ENCODE peak calls at places on chromosomes 5 and 9, in four cellular contexts. X is AG04449, A is colonic mucosa, D is GM20000. B is an unnamed sample.

GRCh38 chr9:127569819-127570401 is 42.2 kb upstream of the STXBP1 start:
- DNase-seq in A (no peak), D (no peak), X (no peak), B (no peak)

GRCh38 chr9:137971477-137972138 is 94.0 kb downstream of the CACNA1B start:
- DNase-seq in X (no peak), A (no peak), D (no peak), B (no peak)

GRCh38 chr9:107007361-107007760 is 144.4 kb downstream of the ZNF462 start:
- DNase-seq in A (no peak), D (no peak), X (no peak), B (no peak)

GRCh38 chr9:128027166-128027539 is 40.0 kb downstream of the NAIF1 start:
- DNase-seq in D (no peak), X (no peak), A (no peak), B (no peak)

GRCh38 chr9:17521456-17521855 is 57.4 kb upstream of the SH3GL2 start:
- DNase-seq in A (no peak), D (no peak), X (no peak), B (no peak)

GRCh38 chr5:112682621-112683061 is 55.0 kb upstream of the APC start:
- DNase-seq in X (no peak), A (no peak), D (no peak), B (no peak)

GRCh38 chr9:128554155-128554862 is 1.9 kb downstream of the SPTAN1 start:
- DNase-seq in D (no peak), A (peak), X (no peak), B (no peak)

GRCh38 chr5:3778945-3779344 is 183.3 kb downstream of the IRX1 start:
- DNase-seq in D (no peak), X (no peak), A (no peak), B (no peak)

GRCh38 chr5:107277485-107278040 is 393.2 kb downstream of the EFNA5 start:
- DNase-seq in D (no peak), A (no peak), X (no peak), B (no peak)

GRCh38 chr5:423233-423565 is 19.8 kb upstream of the EXOC3 start:
- DNase-seq in X (no peak), D (no peak), A (no peak), B (no peak)

GRCh38 chr5:136084698-136085097 is 47.9 kb upstream of the SMAD5 start:
- DNase-seq in X (no peak), D (no peak), A (no peak), B (no peak)

GRCh38 chr9:33230756-33231691 is 8.9 kb upstream of the SPINK4 start:
- DNase-seq in A (no peak), X (no peak), D (no peak), B (no peak)

GRCh38 chr5:111749303-111750026 is 7.5 kb downstream of the NREP start:
- DNase-seq in X (no peak), D (no peak), A (no peak), B (no peak)

GRCh38 chr9:126016579-126017290 is 269.6 kb downstream of the PBX3 start:
- DNase-seq in A (no peak), D (no peak), X (no peak), B (no peak)

GRCh38 chr9:35599763-35600604 is 5.1 kb upstream of the TESK1 start:
- DNase-seq in X (no peak), D (no peak), A (no peak), B (no peak)

GRCh38 chr5:159819671-159820411 is 96.4 kb upstream of the ADRA1B start:
- DNase-seq in D (no peak), A (peak), X (no peak), B (no peak)

GRCh38 chr5:116009806-116010205 is 22.5 kb upstream of the ARL14EPL start:
- DNase-seq in A (no peak), D (no peak), X (no peak), B (no peak)

GRCh38 chr9:78601957-78602565 is 305.1 kb downstream of the PSAT1 start:
- DNase-seq in X (no peak), D (peak), A (no peak), B (peak)

GRCh38 chr5:23367863-23368262 is 139.5 kb upstream of the PRDM9 start:
- DNase-seq in X (no peak), A (no peak), D (no peak), B (no peak)

GRCh38 chr9:88807426-88807825 is 183.8 kb upstream of the S1PR3 start:
- DNase-seq in A (no peak), D (no peak), X (no peak), B (no peak)

GRCh38 chr9:129834489-129835127 is 467 bp downstream of the C9orf78 start:
- DNase-seq in A (peak), X (no peak), D (no peak), B (no peak)

DNA sequence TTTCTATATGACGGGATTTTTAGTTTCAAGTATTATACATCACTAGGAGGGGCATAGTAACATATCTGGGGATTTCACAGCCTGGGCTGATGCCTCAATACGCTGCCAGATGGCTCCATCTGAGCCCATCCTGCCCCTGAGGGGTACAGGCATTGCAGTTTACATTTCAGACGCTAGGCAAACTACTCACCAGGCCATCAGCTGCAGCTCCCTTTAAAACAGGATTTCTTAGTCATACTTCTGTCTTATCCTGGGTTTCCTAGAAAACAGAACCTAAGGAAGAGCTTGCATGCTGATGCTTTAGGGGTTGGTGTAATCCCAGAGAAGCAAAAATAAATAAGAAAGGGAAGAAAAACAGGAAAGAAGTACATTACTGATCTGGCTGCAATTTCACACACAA is 372.8 kb upstream of the PIK3R1 start:
- DNase-seq in D (no peak), X (no peak), A (no peak), B (peak)
- TF ChIP-seq CTCF in D (no peak), X (peak), A (no peak), B (peak)

GRCh38 chr5:42390115-42390514 is 33.1 kb upstream of the GHR start:
- DNase-seq in X (no peak), A (peak), D (no peak), B (no peak)
- TF ChIP-seq CTCF in X (no peak), A (no peak), D (no peak), B (no peak)

DNA sequence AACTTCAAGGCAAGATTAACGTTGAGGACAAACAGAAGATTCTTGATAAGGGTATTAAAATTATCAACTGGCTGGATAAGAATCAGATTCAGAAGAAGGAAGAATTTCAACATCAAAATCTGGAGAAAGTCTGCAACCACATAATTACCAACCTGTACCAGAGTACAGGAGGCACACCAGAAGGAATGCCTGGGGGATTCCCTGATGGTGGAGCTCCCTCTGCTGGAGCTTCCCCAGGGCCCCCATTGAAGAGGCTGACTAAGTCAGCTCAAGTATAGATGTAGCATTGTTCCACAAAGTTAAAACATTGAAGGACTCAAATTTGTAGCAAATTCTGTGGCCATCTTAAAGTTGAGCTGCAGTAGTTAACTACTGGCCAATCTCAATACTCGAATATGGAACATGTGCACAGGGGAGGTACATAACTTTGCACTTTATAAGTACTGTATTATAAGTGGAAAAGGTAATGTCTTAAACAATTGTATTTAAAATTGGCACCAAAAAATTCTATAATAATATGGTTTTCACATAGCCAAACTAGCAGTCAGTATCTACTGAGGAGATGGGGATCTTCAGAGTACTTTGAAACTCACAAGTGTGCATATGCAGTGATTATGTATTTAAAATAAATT is 237.5 kb downstream of the CHSY3 start:
- DNase-seq in X (no peak), A (no peak), D (peak), B (peak)
- TF ChIP-seq CTCF in X (peak), A (no peak), D (peak), B (peak)

GRCh38 chr5:106020889-106021288 is 1649.8 kb downstream of the EFNA5 start:
- DNase-seq in X (no peak), A (no peak), D (no peak), B (no peak)

GRCh38 chr5:106014262-106014661 is 1656.5 kb downstream of the EFNA5 start:
- DNase-seq in X (no peak), A (no peak), D (no peak), B (no peak)

GRCh38 chr5:106017243-106017857 is 1653.4 kb downstream of the EFNA5 start:
- DNase-seq in X (no peak), A (no peak), D (no peak), B (no peak)

DNA sequence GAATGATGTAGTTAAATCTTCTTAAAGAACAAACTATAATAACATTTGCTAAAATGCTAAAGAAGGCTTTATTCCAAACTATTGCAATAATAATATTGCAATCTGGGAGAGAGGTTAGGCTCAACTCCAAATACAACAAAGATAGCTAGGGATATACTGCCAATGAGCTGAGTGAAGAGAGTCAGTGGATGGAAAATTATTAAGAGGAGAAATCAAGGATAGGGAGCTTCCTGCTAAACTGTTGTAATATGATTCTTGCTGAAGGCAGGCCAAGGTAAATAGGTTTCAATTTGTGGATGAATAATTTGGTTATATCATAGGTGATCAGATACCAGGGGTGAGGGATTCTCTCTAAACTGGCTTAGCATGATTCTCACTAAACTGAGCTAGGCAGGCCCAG is 1651.5 kb downstream of the EFNA5 start:
- DNase-seq in X (no peak), A (no peak), D (no peak), B (no peak)
- TF ChIP-seq CTCF in X (no peak), A (no peak), D (no peak), B (no peak)

DNA sequence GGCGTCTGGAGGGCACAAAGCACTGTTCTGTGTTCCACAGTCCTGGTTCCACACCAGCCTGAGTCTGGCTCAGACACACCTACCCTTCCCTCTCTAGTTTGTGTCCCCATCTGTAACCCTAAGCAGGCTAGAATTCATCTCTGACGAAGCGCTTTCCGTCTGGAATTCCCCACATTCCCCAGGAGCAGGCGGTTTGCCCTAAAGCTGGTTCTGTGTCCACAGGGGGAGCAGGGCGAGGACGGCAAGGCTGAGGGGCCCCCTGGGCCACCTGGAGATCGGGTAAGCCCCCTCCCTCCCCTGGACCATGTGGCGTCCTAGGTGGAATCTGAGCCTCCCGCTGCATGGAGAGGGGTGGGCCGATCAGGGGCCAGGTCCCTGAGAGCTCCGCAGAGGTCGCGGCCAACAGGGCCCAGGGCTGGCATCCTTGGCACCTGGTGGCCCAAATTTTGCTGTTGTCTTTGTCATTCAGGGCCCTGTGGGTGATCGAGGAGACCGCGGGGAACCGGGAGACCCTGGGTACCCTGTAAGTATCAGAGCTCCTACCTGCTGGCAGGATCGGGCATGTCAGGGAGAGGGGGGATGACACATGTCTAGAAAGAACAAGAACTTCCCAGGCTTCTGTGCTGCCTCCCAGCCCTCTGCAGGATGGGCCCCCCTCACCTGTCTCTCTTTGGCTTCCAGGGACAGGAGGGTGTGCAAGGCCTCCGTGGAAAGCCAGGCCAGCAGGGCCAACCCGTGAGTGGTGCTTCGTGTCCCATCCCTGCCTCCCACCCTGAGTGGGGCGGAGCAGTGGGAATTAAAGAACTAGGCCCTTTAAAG is 34.5 kb upstream of the ORM1 start:
- DNase-seq in A (no peak), D (no peak), X (peak), B (no peak)
- TF ChIP-seq CTCF in A (no peak), D (no peak), X (peak), B (no peak)

DNA sequence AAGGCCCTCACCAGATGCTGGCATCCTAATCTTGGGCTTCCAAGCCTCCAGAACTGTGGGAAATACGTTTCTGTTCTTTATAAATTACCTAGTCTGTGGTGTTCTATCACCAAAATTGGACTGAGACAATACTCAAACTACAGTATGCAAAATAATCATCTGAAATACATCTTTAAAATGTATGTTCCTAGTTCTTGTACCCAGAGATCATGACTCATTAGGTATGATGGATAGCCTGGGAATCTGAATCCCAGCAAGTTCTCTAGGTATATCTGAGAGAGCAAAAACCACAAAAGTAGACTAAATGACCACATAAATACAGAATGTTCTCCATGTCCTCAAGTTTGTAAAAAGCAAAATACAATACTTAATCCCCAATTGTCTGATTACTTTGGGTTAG is 166.3 kb downstream of the YIPF5 start:
- DNase-seq in A (no peak), D (no peak), X (no peak), B (no peak)
- TF ChIP-seq CTCF in A (no peak), D (no peak), X (no peak), B (no peak)

GRCh38 chr9:124854161-124854560 is 901 bp downstream of the WDR38 start:
- DNase-seq in A (no peak), X (no peak), D (no peak), B (no peak)

GRCh38 chr9:124855944-124856773 is 2.9 kb downstream of the WDR38 start:
- DNase-seq in X (no peak), A (no peak), D (no peak), B (no peak)

GRCh38 chr9:124853605-124854143 is 414 bp downstream of the WDR38 start:
- DNase-seq in X (no peak), A (no peak), D (no peak), B (no peak)

GRCh38 chr9:124855566-124855943 is 2.3 kb downstream of the WDR38 start:
- DNase-seq in A (no peak), D (no peak), X (no peak), B (no peak)

GRCh38 chr9:124854822-124855221 is 1.6 kb downstream of the WDR38 start:
- DNase-seq in X (no peak), A (no peak), D (no peak), B (no peak)
- TF ChIP-seq CTCF in X (no peak), A (no peak), D (no peak), B (no peak)

GRCh38 chr9:71683598-71684235 is 84.6 kb downstream of the CEMIP2 start:
- DNase-seq in D (no peak), X (no peak), A (no peak), B (no peak)
- TF ChIP-seq CTCF in D (no peak), X (peak), A (no peak), B (peak)

GRCh38 chr5:11904270-11904906 is at the start of gene CTNND2:
- DNase-seq in A (no peak), X (no peak), D (no peak), B (no peak)

GRCh38 chr5:11903121-11903613 is 1.1 kb downstream of the CTNND2 start:
- DNase-seq in D (no peak), A (no peak), X (no peak), B (no peak)

GRCh38 chr5:11905209-11905608 is 963 bp upstream of the CTNND2 start:
- DNase-seq in D (no peak), A (no peak), X (no peak), B (no peak)

GRCh38 chr5:11902304-11902703 is 1.9 kb downstream of the CTNND2 start:
- DNase-seq in X (no peak), A (no peak), D (no peak), B (no peak)

DNA sequence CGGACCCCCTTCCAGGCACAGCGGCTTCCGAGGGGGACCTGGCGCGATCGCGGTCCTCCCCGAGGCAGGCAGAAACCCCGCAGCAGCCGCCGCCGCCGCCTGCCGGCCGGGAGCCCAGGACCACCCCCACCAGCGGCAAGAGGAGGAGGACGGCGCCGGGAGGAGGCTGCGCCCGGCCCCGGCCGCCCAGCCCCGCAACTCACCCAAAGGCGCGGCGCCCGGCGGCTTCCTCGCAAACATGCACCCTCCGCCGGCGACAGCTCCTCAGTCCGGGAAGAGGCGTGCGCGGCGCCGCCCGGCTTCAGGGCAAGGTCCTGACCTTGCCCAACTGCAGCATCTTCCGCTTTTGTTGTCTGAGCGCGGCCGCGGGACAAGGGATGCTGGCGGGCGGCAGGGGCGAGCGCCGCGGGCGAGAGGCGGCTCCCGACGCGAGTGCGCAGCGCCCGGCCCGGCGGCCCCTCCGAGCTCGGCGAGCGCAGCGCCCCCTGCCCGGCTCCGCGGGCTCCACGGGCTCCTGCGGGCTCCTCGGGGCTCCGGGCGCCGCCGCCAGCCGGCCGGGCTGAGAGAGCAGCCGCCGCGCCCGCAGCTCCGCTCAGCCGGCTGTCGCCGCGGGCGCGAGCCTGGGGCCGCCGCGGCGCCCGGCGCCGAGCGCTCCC is 504 bp downstream of the CTNND2 start:
- DNase-seq in X (no peak), A (no peak), D (peak), B (no peak)
- TF ChIP-seq CTCF in X (no peak), A (no peak), D (no peak), B (no peak)

GRCh38 chr5:14712666-14713065 is 48.1 kb downstream of the OTULIN start:
- DNase-seq in A (no peak), X (no peak), D (no peak), B (no peak)

GRCh38 chr5:14713476-14714384 is 49.2 kb downstream of the OTULIN start:
- DNase-seq in X (no peak), A (no peak), D (no peak), B (no peak)

GRCh38 chr5:14716755-14717752 is 52.5 kb downstream of the OTULIN start:
- DNase-seq in X (no peak), D (no peak), A (no peak), B (no peak)

GRCh38 chr5:14715481-14715880 is 51.0 kb downstream of the OTULIN start:
- DNase-seq in X (peak), D (no peak), A (no peak), B (no peak)

GRCh38 chr5:14714706-14715105 is 50.2 kb downstream of the OTULIN start:
- DNase-seq in X (no peak), A (no peak), D (no peak), B (no peak)
- TF ChIP-seq CTCF in X (no peak), A (no peak), D (no peak), B (no peak)